ENCODE peak calls at places on chromosomes 11 and 22, in six cellular contexts. A is NCI-H1694, Q is SW480, K is sciatic nerve, T is left ventricle myocardium inferior, L is colonic mucosa. H is an unnamed sample.

GRCh38 chr22:48746789-48747425 is 1080.8 kb downstream of the BRD1 start:
- DNase-seq in A (no peak), L (no peak), K (no peak), T (no peak), Q (no peak), H (no peak)

GRCh38 chr11:76558473-76558872 is 112.1 kb downstream of the LRRC32 start:
- DNase-seq in A (no peak), L (no peak), K (no peak), Q (no peak), T (no peak), H (no peak)

GRCh38 chr22:28115426-28115825 is 196.4 kb upstream of the PITPNB start:
- DNase-seq in L (no peak), K (no peak), Q (no peak), T (no peak), A (no peak), H (no peak)

GRCh38 chr11:118241191-118242098 is 10.7 kb downstream of the MPZL3 start:
- DNase-seq in K (no peak), A (no peak), Q (peak; percentile 92), L (peak; percentile 68), T (no peak), H (no peak)

GRCh38 chr11:61967177-61967923 is at the start of gene FTH1:
- DNase-seq in Q (peak; percentile 92), T (peak; percentile 93), A (peak; percentile 14), L (peak; percentile 95), K (peak; percentile 96), H (peak; percentile 93)

GRCh38 chr11:47003180-47003877 is 66.8 kb downstream of the CSTPP1 start:
- DNase-seq in L (no peak), Q (no peak), T (no peak), A (no peak), K (no peak), H (peak; percentile 32)

GRCh38 chr22:33562484-33562883 is 357.8 kb downstream of the LARGE1 start:
- DNase-seq in A (no peak), Q (no peak), T (no peak), L (no peak), K (no peak), H (no peak)

GRCh38 chr11:12126352-12127019 is 16.1 kb downstream of the MICAL2 start:
- DNase-seq in K (no peak), T (no peak), Q (peak; percentile 87), A (no peak), L (no peak), H (no peak)

GRCh38 chr22:49955581-49956417 is 4.8 kb upstream of the PIM3 start:
- DNase-seq in T (peak; percentile 18), A (no peak), L (no peak), Q (no peak), K (no peak), H (no peak)

GRCh38 chr11:128695539-128696221 is 1.8 kb downstream of the FLI1 start:
- DNase-seq in T (no peak), A (no peak), Q (no peak), K (no peak), L (no peak), H (no peak)